ENCODE peak calls at places on chromosomes 7 and 10, in five cellular contexts. N is stimulated activated CD4-positive, alpha-beta T cell treated with anti-CD3 and anti-CD28 coated beads, Interleukin-15, amount 100 ng/mL, for 24 hours; P is NCI-H82; E is EH; Q is A172. B is an unnamed sample.

GRCh38 chr10:70455213-70455630 is 13.7 kb upstream of the NODAL start:
- DNase-seq in N (no peak), P (peak; percentile 33), E (no peak), Q (no peak), B (no peak)

GRCh38 chr10:95815133-95815532 is 59.2 kb downstream of the ENTPD1 start:
- DNase-seq in N (no peak), E (no peak), P (no peak), Q (no peak), B (no peak)

GRCh38 chr7:48090095-48090805 is 1.2 kb downstream of the UPP1 start:
- DNase-seq in P (no peak), E (peak; percentile 51), N (no peak), Q (peak; percentile 45), B (no peak)

GRCh38 chr10:1366811-1367425 is 310.7 kb downstream of the WDR37 start:
- DNase-seq in P (no peak), N (no peak), Q (no peak), E (no peak), B (no peak)

GRCh38 chr10:70613941-70614340 is 11.4 kb upstream of the PRF1 start:
- DNase-seq in N (no peak), Q (no peak), P (no peak), E (no peak), B (no peak)

GRCh38 chr10:78109210-78109609 is 75.5 kb downstream of the RPS24 start:
- DNase-seq in Q (no peak), P (peak; percentile 9), N (no peak), E (no peak), B (no peak)

GRCh38 chr7:1502845-1503244 is 1.3 kb downstream of the INTS1 start:
- DNase-seq in N (no peak), Q (no peak), P (no peak), E (no peak), B (no peak)

GRCh38 chr10:113997428-113997827 is 46.2 kb upstream of the ADRB1 start:
- DNase-seq in N (no peak), P (no peak), Q (no peak), E (no peak), B (no peak)

GRCh38 chr10:93403741-93404354 is 78.3 kb downstream of the MYOF start:
- DNase-seq in P (no peak), Q (no peak), N (no peak), E (peak; percentile 58), B (no peak)

GRCh38 chr7:19009241-19009935 is 108.0 kb downstream of the TWIST1 start:
- DNase-seq in Q (peak; percentile 42), P (no peak), N (no peak), E (peak; percentile 68), B (no peak)

GRCh38 chr10:70915206-70915605 is 26.8 kb upstream of the PCBD1 start:
- DNase-seq in E (no peak), P (no peak), N (no peak), Q (no peak), B (no peak)

B was measured in cerebellar nuclear complex.